ENCODE peak calls at places on chromosomes 2 and 18, in six cellular contexts. Y, M, T, U, E and N are unnamed samples.

GRCh38 chr2:239035361-239035814 is 187.5 kb downstream of the TWIST2 start:
- DNase-seq in Y (peak), M (peak), T (peak), U (peak), E (no peak), N (no peak)

GRCh38 chr2:54894467-54894866 is 155.8 kb downstream of the RTN4 start:
- DNase-seq in Y (peak), M (no peak), T (no peak), U (no peak), E (peak), N (no peak)

GRCh38 chr2:197786010-197786877 is 1.1 kb upstream of the BOLL start:
- DNase-seq in Y (no peak), M (peak), T (peak), U (peak), E (no peak), N (peak)

GRCh38 chr18:28163201-28163778 is 13.6 kb downstream of the CDH2 start:
- DNase-seq in Y (peak), M (no peak), T (no peak), U (no peak), E (no peak), N (no peak)

GRCh38 chr2:150191349-150191748 is 296.1 kb downstream of the RND3 start:
- DNase-seq in Y (no peak), M (no peak), T (no peak), U (no peak), E (peak), N (no peak)

GRCh38 chr2:218957685-218958084 is 1.8 kb upstream of the CDK5R2 start:
- DNase-seq in Y (no peak), M (no peak), T (no peak), U (no peak), E (no peak), N (no peak)

GRCh38 chr2:15149063-15149462 is 412.1 kb downstream of the NBAS start:
- DNase-seq in Y (no peak), M (no peak), T (no peak), U (no peak), E (no peak), N (no peak)

GRCh38 chr2:203909192-203909945 is 27.2 kb upstream of the ICOS start:
- DNase-seq in Y (no peak), M (no peak), T (no peak), U (no peak), E (peak), N (no peak)

GRCh38 chr18:42048150-42048549 is 93.1 kb downstream of the PIK3C3 start:
- DNase-seq in Y (peak), M (no peak), T (no peak), U (no peak), E (peak), N (no peak)

GRCh38 chr2:10410001-10410671 is 38.0 kb downstream of the ODC1 start:
- DNase-seq in Y (no peak), M (peak), T (no peak), U (no peak), E (no peak), N (no peak)

GRCh38 chr18:31565345-31565744 is 26.3 kb upstream of the TTR start:
- DNase-seq in Y (no peak), M (no peak), T (no peak), U (no peak), E (no peak), N (no peak)

GRCh38 chr2:148654414-148654813 is 9.9 kb downstream of the EPC2 start:
- DNase-seq in Y (peak), M (no peak), T (no peak), U (no peak), E (no peak), N (no peak)

GRCh38 chr2:43152186-43152585 is 74.2 kb downstream of the ZFP36L2 start:
- DNase-seq in Y (no peak), M (no peak), T (no peak), U (no peak), E (no peak), N (no peak)

GRCh38 chr2:27049422-27050280 is 1.8 kb upstream of the AGBL5 start:
- DNase-seq in Y (no peak), M (peak), T (peak), U (no peak), E (no peak), N (no peak)

GRCh38 chr18:25834061-25834460 is 256.4 kb downstream of the SS18 start:
- DNase-seq in Y (no peak), M (no peak), T (no peak), U (no peak), E (no peak), N (no peak)

GRCh38 chr2:241496904-241497877 is 11.2 kb downstream of the STK25 start:
- DNase-seq in Y (no peak), M (no peak), T (no peak), U (no peak), E (no peak), N (no peak)

GRCh38 chr2:215466097-215466909 is 30.4 kb upstream of the FN1 start:
- DNase-seq in Y (no peak), M (no peak), T (no peak), U (no peak), E (no peak), N (no peak)

GRCh38 chr2:7480431-7480830 is 563.2 kb downstream of the RNF144A start:
- DNase-seq in Y (no peak), M (no peak), T (no peak), U (no peak), E (no peak), N (no peak)

GRCh38 chr2:82650038-82650437 is 1809.0 kb downstream of the SUCLG1 start:
- DNase-seq in Y (no peak), M (no peak), T (no peak), U (no peak), E (no peak), N (no peak)

GRCh38 chr2:234158812-234159211 is 108.3 kb downstream of the SPP2 start:
- DNase-seq in Y (no peak), M (no peak), T (no peak), U (no peak), E (no peak), N (no peak)

GRCh38 chr2:134670955-134671354 is 47.8 kb downstream of the TMEM163 start:
- DNase-seq in Y (peak), M (no peak), T (no peak), U (peak), E (no peak), N (no peak)

GRCh38 chr18:78160961-78161656 is 818.5 kb upstream of the SALL3 start:
- DNase-seq in Y (peak), M (no peak), T (no peak), U (no peak), E (no peak), N (no peak)

GRCh38 chr2:24894750-24895149 is 25.3 kb downstream of the ADCY3 start:
- DNase-seq in Y (no peak), M (no peak), T (no peak), U (no peak), E (no peak), N (no peak)

GRCh38 chr2:158618859-158619490 is 162.2 kb downstream of the PKP4 start:
- DNase-seq in Y (no peak), M (no peak), T (no peak), U (no peak), E (no peak), N (no peak)

GRCh38 chr2:24892928-24893327 is 27.1 kb downstream of the ADCY3 start:
- DNase-seq in Y (no peak), M (no peak), T (no peak), U (no peak), E (no peak), N (peak)

GRCh38 chr2:207662203-207662602 is 37.0 kb upstream of the METTL21A start:
- DNase-seq in Y (no peak), M (peak), T (no peak), U (no peak), E (no peak), N (no peak)

GRCh38 chr2:29114841-29115609 is at the start of gene CLIP4:
- DNase-seq in Y (peak), M (peak), T (peak), U (peak), E (peak), N (no peak)

GRCh38 chr2:213640742-213641425 is 356.6 kb downstream of the SPAG16 start:
- DNase-seq in Y (no peak), M (no peak), T (no peak), U (no peak), E (no peak), N (no peak)

GRCh38 chr2:36965196-36965595 is 1.1 kb downstream of the STRN start:
- DNase-seq in Y (no peak), M (no peak), T (no peak), U (no peak), E (no peak), N (no peak)

GRCh38 chr2:111919362-111919761 is 21.0 kb downstream of the MERTK start:
- DNase-seq in Y (no peak), M (no peak), T (no peak), U (no peak), E (peak), N (no peak)
- TF ChIP-seq CTCF in Y (no peak), M (no peak), T (peak), U (no peak), E (peak), N (peak)

DNA sequence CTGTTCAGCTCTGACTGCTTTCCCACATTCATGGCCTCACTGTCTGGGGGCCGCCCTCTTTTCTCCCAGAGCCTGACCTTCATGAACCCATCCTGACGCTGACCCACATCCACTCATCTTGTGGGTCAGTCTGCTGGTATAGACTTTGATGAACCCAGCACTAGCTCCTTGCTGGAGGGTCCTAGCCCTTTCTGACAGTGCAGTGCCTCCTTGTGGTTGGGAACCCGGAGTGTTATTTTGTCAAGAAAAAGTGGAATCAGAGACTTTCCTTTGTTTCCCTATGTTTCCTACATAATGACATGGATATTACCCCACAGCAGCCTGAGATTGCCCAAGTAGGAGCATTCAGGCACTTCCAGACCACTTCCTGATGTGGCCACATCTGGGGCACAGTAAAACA is 19.3 kb upstream of the OSR1 start:
- DNase-seq in Y (no peak), M (no peak), T (no peak), U (no peak), E (no peak), N (no peak)
- TF ChIP-seq CTCF in Y (no peak), M (peak), T (peak), U (no peak), E (no peak), N (no peak)

DNA sequence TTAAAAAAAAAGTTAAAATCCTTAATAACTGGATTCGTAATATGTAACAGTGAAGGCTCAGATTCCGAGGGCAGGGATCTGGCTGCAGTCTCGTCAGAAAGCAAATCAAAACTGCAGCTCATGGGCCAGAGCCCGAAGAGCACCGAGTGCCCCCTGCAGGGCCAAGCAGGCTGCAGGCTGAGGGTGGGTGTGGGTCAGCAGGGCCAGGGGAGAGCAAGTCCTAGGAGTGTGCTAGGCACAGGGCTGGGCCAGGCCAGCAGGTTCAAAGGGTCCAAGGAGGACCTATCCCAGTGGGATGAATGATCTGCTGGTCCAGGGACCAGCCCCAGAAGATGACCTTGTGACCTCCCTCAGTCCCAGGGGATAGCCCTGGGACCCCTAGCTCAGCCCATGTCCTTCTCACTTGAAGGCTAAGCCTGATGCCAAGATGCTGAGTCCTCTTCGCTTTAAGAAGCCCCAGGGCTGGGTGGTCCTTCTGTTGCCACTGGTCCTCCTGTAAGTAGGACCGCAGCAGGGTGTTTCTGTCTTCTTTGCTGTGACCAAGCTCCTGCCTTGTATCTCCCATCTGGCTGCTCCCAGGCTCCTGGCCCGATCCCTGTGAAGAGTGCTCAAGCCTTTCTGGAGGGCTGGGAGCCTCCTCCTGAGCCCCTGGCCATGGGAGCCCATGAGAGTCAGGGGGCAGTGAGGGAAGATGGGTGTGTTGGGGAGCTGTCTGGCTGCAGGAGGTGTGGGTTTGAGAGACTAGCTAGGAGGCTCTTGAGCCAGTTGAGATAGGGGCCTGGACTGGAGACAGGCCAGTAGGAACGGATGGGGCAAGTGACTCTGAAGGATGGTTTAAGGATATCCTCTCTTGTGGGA is 150.7 kb downstream of the DYSF start:
- DNase-seq in Y (peak), M (no peak), T (no peak), U (no peak), E (no peak), N (peak)
- TF ChIP-seq CTCF in Y (no peak), M (no peak), T (peak), U (no peak), E (no peak), N (no peak)

GRCh38 chr2:225693259-225693658 is 293.7 kb downstream of the NYAP2 start:
- DNase-seq in Y (no peak), M (no peak), T (no peak), U (no peak), E (no peak), N (no peak)
- TF ChIP-seq CTCF in Y (no peak), M (no peak), T (no peak), U (no peak), E (no peak), N (no peak)